ENCODE peak calls at places on chromosomes 6 and 20, in six cellular contexts. Z, O, J, B, A and X are unnamed samples.

GRCh38 chr6:139037490-139037889 is 8.9 kb downstream of the ABRACL start:
- DNase-seq in Z (no peak), O (no peak), J (no peak), B (no peak), A (no peak), X (peak; percentile 93)

GRCh38 chr6:139570166-139570565 is 195.7 kb upstream of the CITED2 start:
- DNase-seq in Z (no peak), O (no peak), J (no peak), B (no peak), A (no peak), X (no peak)

GRCh38 chr20:37764333-37764935 is 70.6 kb downstream of the CTNNBL1 start:
- DNase-seq in Z (no peak), O (no peak), J (no peak), B (no peak), A (no peak), X (peak; percentile 25)

GRCh38 chr6:34496103-34496685 is 30.3 kb downstream of the PACSIN1 start:
- DNase-seq in Z (no peak), O (no peak), J (no peak), B (peak; percentile 18), A (no peak), X (no peak)

GRCh38 chr20:24917056-24917455 is 32.0 kb upstream of the CST7 start:
- DNase-seq in Z (no peak), O (no peak), J (no peak), B (no peak), A (no peak), X (no peak)

GRCh38 chr6:1670711-1671462 is 61.2 kb downstream of the FOXC1 start:
- DNase-seq in Z (no peak), O (peak; percentile 44), J (no peak), B (no peak), A (no peak), X (no peak)

GRCh38 chr6:132750455-132751248 is 7.1 kb downstream of the VNN2 start:
- DNase-seq in Z (no peak), O (no peak), J (no peak), B (no peak), A (no peak), X (no peak)

GRCh38 chr20:31822421-31823330 is 3.5 kb downstream of the MYLK2 start:
- DNase-seq in Z (peak; percentile 58), O (peak; percentile 89), J (no peak), B (peak; percentile 94), A (peak; percentile 51), X (peak; percentile 69)

GRCh38 chr20:32960222-32960518 is 44.1 kb downstream of the SUN5 start:
- DNase-seq in Z (no peak), O (no peak), J (no peak), B (no peak), A (no peak), X (no peak)

GRCh38 chr6:45626087-45626891 is 248.6 kb upstream of the SUPT3H start:
- DNase-seq in Z (peak; percentile 33), O (peak; percentile 16), J (no peak), B (no peak), A (no peak), X (peak; percentile 94)

GRCh38 chr6:82711992-82712788 is 348.6 kb downstream of the TPBG start:
- DNase-seq in Z (no peak), O (no peak), J (no peak), B (no peak), A (no peak), X (peak; percentile 86)

DNA sequence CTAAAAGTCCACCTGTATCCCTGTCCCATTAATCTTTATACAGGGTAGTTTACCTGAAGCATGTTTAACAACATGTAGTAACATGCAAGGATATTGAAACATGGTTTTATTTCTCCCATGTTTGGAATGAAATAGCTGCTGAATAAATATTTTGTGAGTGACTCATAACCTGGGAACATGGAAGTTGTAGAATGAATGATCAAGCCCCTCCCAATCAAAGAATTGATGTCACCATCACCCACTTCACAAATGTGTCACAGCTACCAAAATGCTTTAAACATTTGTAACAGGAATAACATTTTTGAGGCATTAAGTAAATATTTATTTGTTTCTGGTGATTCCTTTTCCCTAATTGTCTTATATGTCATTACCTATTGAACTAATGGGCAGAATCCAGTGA is 58.9 kb upstream of the TNFAIP3 start:
- DNase-seq in Z (peak; percentile 91), O (no peak), J (no peak), B (no peak), A (no peak), X (peak; percentile 79)
- TF ChIP-seq EZH2phosphoT487 in Z (no peak), O (no peak), J (no peak), B (no peak), A (no peak), X (no peak)

GRCh38 chr6:160421854-160422253 is 73.7 kb downstream of the SLC22A3 start:
- DNase-seq in Z (no peak), O (no peak), J (no peak), B (no peak), A (no peak), X (peak; percentile 40)
- H3K9ac ChIP-seq in Z (no peak overlapping the region), O (no peak overlapping the region), J (no peak overlapping the region), B (no peak overlapping the region), A (no peak overlapping the region), X (no peak overlapping the region)

DNA sequence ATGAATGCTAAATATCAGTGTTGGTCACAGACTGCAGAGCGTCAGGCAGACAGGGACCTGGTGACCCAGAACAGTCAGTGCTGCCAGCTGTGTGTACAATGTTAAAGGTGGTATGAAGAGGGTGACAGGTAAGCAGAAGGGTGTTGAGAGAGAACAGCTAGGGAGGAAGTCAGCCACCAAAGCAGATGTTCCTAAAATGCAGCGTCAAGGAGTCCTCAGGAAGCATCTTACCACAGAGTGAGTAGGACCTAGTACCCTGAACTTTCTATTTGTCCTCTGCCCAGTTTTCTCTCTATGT is 14.2 kb downstream of the STMND1 start:
- DNase-seq in Z (no peak), O (no peak), J (no peak), B (no peak), A (peak; percentile 8), X (no peak)
- H3K4me2 ChIP-seq in Z (peak overlapping the region; percentile 72), O (no peak overlapping the region), J (peak overlapping the region; percentile 49), B (no peak overlapping the region), A (no peak overlapping the region), X (peak overlapping the region; percentile 21)

DNA sequence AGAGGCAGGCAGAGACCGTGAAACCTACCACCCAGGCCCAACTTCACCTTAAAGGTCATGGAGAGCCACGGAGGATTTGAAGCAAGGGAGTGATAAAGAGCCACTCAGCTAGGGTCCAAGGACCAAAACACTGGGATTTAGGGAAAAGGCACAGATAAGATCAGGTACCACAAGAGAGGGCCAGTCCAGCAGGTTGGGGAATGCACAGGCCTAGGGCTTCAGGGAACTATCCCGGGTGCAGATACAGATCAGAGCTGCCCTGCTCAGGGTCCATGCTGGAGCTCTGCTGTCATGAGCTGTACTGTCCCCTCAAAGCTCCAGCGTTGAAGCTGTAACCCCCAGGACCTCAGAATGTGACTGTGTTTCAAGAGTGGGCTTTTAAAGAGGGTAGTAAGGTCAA is 16.9 kb downstream of the SLC22A23 start:
- DNase-seq in Z (no peak), O (no peak), J (no peak), B (no peak), A (no peak), X (no peak)
- TF ChIP-seq EZH2phosphoT487 in Z (no peak), O (no peak), J (no peak), B (no peak), A (no peak), X (no peak)